ENCODE peak calls at places on chromosomes 6 and 20, in five cellular contexts. W, Z, F, J and D are unnamed samples. For H3K4me1, the result is how much of the 10 kb centered on the place peaks cover.

GRCh38 chr20:44279228-44279627 is 31.8 kb downstream of the FITM2 start:
- DNase-seq in W (no peak), F (peak), J (no peak), Z (peak), D (no peak)

GRCh38 chr6:32370510-32370909 is 1.2 kb downstream of the TSBP1 start:
- DNase-seq in J (peak), Z (no peak), F (no peak), W (no peak), D (no peak)

GRCh38 chr20:50625986-50626677 is 65.2 kb downstream of the RIPOR3 start:
- DNase-seq in W (peak), F (peak), J (no peak), Z (peak), D (no peak)

GRCh38 chr6:19472168-19472567 is 365.0 kb upstream of the ID4 start:
- DNase-seq in J (no peak), F (no peak), W (no peak), Z (no peak), D (no peak)

GRCh38 chr6:6915813-6916547 is 191.8 kb upstream of the RREB1 start:
- DNase-seq in J (peak), Z (peak), F (peak), W (peak), D (no peak)

GRCh38 chr6:29970711-29971110 is 28.4 kb downstream of the HLA-A start:
- DNase-seq in J (no peak), F (no peak), W (no peak), Z (no peak), D (no peak)

GRCh38 chr6:21133902-21134301 is 459.6 kb upstream of the SOX4 start:
- DNase-seq in W (no peak), J (no peak), F (no peak), Z (no peak), D (no peak)

GRCh38 chr6:168560126-168560525 is 119.1 kb downstream of the SMOC2 start:
- DNase-seq in W (no peak), J (no peak), F (no peak), Z (no peak), D (no peak)

GRCh38 chr6:44826277-44826676 is 438.8 kb downstream of the CDC5L start:
- DNase-seq in F (no peak), W (no peak), Z (no peak), J (no peak), D (no peak)

GRCh38 chr20:45506927-45507820 is 8.2 kb downstream of the SPINT3 start:
- DNase-seq in W (no peak), F (no peak), Z (no peak), J (no peak), D (no peak)

GRCh38 chr20:38894091-38894847 is 31.9 kb upstream of the FAM83D start:
- DNase-seq in J (no peak), Z (no peak), W (peak), F (no peak), D (no peak)

GRCh38 chr6:2124260-2124709 is 121.1 kb downstream of the GMDS start:
- DNase-seq in F (peak), Z (no peak), J (peak), W (no peak), D (no peak)

GRCh38 chr20:44691424-44692423 is 23.4 kb upstream of the CCN5 start:
- DNase-seq in Z (peak), J (no peak), F (peak), W (no peak), D (no peak)

GRCh38 chr6:55528624-55529023 is 50.4 kb downstream of the HMGCLL1 start:
- DNase-seq in W (peak), J (peak), F (no peak), Z (no peak), D (no peak)

GRCh38 chr6:69138893-69139494 is 503.9 kb downstream of the ADGRB3 start:
- DNase-seq in Z (no peak), J (no peak), W (no peak), F (no peak), D (no peak)

GRCh38 chr6:52535711-52536423 is 41.0 kb downstream of the TRAM2 start:
- DNase-seq in J (no peak), W (no peak), Z (no peak), F (no peak), D (no peak)

GRCh38 chr6:131250121-131250520 is 114.9 kb downstream of the AKAP7 start:
- DNase-seq in Z (peak), F (peak), J (peak), W (peak), D (peak)

GRCh38 chr6:54717849-54718455 is 128.6 kb upstream of the FAM83B start:
- DNase-seq in F (peak), Z (no peak), W (peak), J (peak), D (no peak)

DNA sequence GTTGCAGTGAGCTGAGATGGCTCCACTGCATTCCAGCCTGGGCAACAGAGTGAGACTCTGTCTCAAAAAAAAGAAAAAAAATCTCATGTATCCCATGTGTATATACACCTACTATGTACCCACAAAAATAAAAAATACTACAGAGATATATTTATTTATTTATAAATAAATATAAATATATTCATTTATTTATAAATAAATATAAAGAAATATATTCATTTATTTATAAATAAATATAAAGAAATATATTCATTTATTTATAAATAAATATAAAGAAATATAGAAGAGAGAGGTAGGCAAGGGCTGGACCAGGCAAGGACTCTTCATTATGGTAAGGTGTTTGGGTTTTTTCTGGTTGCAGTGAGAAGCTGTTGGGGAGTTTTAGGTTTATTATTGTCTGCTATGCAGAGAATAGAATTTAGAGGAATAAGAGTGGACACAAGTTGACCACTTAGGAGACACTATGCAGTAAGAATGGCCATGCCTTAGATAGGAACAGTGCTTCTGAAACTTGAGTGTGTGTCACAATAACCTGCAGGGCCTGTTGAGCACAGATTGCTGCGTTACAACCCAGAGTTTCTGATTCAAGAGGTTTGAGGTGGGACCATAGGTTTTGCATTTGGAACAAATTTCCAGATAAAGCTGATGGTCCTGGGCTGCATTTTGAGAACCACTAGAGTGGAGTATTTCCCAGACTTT is 254.2 kb downstream of the EYA4 start:
- DNase-seq in F (no peak), W (no peak), J (no peak), Z (no peak), D (no peak)
- H3K4me1 ChIP-seq in F (under half), W (under half), J (under half), Z (under half), D (under half)

GRCh38 chr6:137341721-137342195 is 122.6 kb upstream of the IFNGR1 start:
- DNase-seq in Z (no peak), W (peak), J (no peak), F (peak), D (no peak)
- TF ChIP-seq CTCF in Z (no peak), W (peak), J (no peak), F (peak), D (peak)

GRCh38 chr20:48813930-48814546 is 13.8 kb downstream of the PREX1 start:
- DNase-seq in Z (no peak), F (no peak), W (no peak), J (no peak), D (no peak)
- H3K27ac ChIP-seq in Z (no peak), F (no peak), W (no peak), J (no peak), D (peak)

GRCh38 chr20:21708738-21709534 is 3.5 kb downstream of the PAX1 start:
- DNase-seq in J (no peak), F (no peak), Z (no peak), W (no peak), D (no peak)

GRCh38 chr20:21709535-21709904 is 4.1 kb downstream of the PAX1 start:
- DNase-seq in W (no peak), F (no peak), Z (no peak), J (no peak), D (no peak)

GRCh38 chr20:21707999-21708737 is 2.7 kb downstream of the PAX1 start:
- DNase-seq in Z (no peak), J (no peak), W (no peak), F (no peak), D (no peak)

GRCh38 chr20:21710863-21711431 is 5.5 kb downstream of the PAX1 start:
- DNase-seq in W (no peak), F (no peak), Z (no peak), J (no peak), D (no peak)

GRCh38 chr20:21710341-21710740 is 4.9 kb downstream of the PAX1 start:
- DNase-seq in Z (no peak), F (no peak), W (no peak), J (no peak), D (no peak)
- H3K4me1 ChIP-seq in Z (under half), F (under half), W (under half), J (under half), D (under half)